ENCODE peak calls at places on chromosomes 2 and 18, in ten cellular contexts. V is HCT116, C is sigmoid colon, S is stomach, D is GM12892, H is breast epithelium, F is GM23338, Z is spleen, T is endothelial cell of umbilical vein, W is prostate gland. Q is an unnamed sample.

GRCh38 chr18:37124511-37124910 is 295.6 kb downstream of the KIAA1328 start:
- DNase-seq in S (no peak), V (no peak), H (no peak), D (no peak), F (no peak), T (no peak), C (no peak), W (no peak), Z (no peak), Q (no peak)

GRCh38 chr2:232327089-232328037 is 51.2 kb upstream of the ALPP start:
- DNase-seq in S (peak; percentile 77), V (peak; percentile 27), F (peak; percentile 85), D (peak; percentile 77), T (peak; percentile 73), Z (peak; percentile 95), W (peak; percentile 53), C (peak; percentile 72), H (no peak), Q (peak; percentile 84)

GRCh38 chr2:86774862-86775261 is 15.9 kb downstream of the CD8A start:
- DNase-seq in Z (no peak), F (no peak), H (no peak), T (no peak), C (no peak), D (no peak), W (no peak), S (no peak), V (no peak), Q (no peak)

GRCh38 chr2:101829429-101829828 is 131.9 kb downstream of the MAP4K4 start:
- DNase-seq in Z (no peak), W (no peak), C (no peak), H (no peak), T (no peak), S (no peak), F (no peak), D (no peak), V (no peak), Q (no peak)

GRCh38 chr2:70941701-70942100 is 6.0 kb downstream of the ATP6V1B1 start:
- DNase-seq in T (no peak), W (no peak), H (no peak), Z (no peak), F (no peak), D (no peak), C (peak; percentile 36), V (no peak), S (no peak), Q (no peak)

GRCh38 chr18:78603584-78603983 is 376.0 kb upstream of the SALL3 start:
- DNase-seq in H (no peak), F (no peak), Z (peak; percentile 42), C (no peak), T (no peak), S (no peak), V (no peak), D (no peak), W (no peak), Q (no peak)

GRCh38 chr2:213995400-213996105 is 415.3 kb upstream of the VWC2L start:
- DNase-seq in F (no peak), C (no peak), W (no peak), V (peak; percentile 63), Z (no peak), D (no peak), T (peak; percentile 82), H (no peak), S (no peak), Q (no peak)

GRCh38 chr2:135151615-135152014 is 99.5 kb downstream of the RAB3GAP1 start:
- DNase-seq in F (no peak), C (no peak), H (no peak), D (no peak), T (no peak), Z (no peak), V (no peak), S (no peak), W (no peak), Q (no peak)

GRCh38 chr2:219207254-219207883 is 787 bp downstream of the ZFAND2B start:
- DNase-seq in S (no peak), W (no peak), C (peak; percentile 66), F (no peak), V (no peak), T (no peak), H (no peak), D (no peak), Z (peak; percentile 77), Q (no peak)

GRCh38 chr2:72961853-72962468 is 44.6 kb downstream of the EMX1 start:
- DNase-seq in F (no peak), W (no peak), T (no peak), V (no peak), D (no peak), S (no peak), Z (no peak), H (no peak), C (no peak), Q (no peak)

GRCh38 chr2:224126001-224126400 is 86.9 kb upstream of the SERPINE2 start:
- DNase-seq in W (no peak), F (peak; percentile 31), C (no peak), T (no peak), S (no peak), V (no peak), D (no peak), Z (no peak), H (no peak), Q (no peak)

GRCh38 chr2:62793213-62793612 is 87.7 kb downstream of the EHBP1 start:
- DNase-seq in F (no peak), C (no peak), V (no peak), W (no peak), D (no peak), S (no peak), Z (no peak), T (no peak), H (no peak), Q (no peak)

GRCh38 chr18:58848685-58849084 is 16.0 kb upstream of the ZNF532 start:
- DNase-seq in W (no peak), T (no peak), F (peak; percentile 68), S (no peak), V (no peak), Z (no peak), H (no peak), C (no peak), D (no peak), Q (no peak)

DNA sequence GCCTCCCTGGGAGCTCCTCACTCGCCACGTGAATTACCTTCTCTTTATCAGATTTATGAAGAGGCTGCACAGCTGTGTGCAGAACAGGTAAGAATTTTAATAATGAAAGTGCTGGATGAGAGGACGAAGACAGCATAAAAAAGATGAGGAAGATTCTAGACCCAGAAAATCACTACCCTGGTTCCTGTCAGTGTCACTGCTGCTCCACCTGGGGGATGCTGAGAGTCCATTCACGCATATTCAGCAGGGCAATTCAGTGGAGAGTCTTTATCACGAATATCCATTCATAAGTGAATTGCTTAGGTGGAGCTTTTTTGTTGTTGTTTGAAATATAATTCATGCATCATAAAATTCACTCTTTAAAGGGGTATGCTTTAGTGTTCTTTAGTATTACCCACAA is 52.0 kb downstream of the MRPL33 start:
- DNase-seq in Z (no peak), C (no peak), V (no peak), D (no peak), S (no peak), W (no peak), T (no peak), F (no peak), H (no peak), Q (no peak)
- TF ChIP-seq POLR2AphosphoS5 in Z (no peak), C (no peak), V (no peak), D (no peak), S (no peak), W (no peak), T (no peak), F (no peak), H (no peak), Q (no peak)

GRCh38 chr2:1708476-1709334 is 35.6 kb downstream of the PXDN start:
- DNase-seq in Z (no peak), T (no peak), C (peak; percentile 67), S (no peak), F (no peak), W (no peak), V (no peak), H (no peak), D (no peak), Q (no peak)
- TF ChIP-seq POLR2AphosphoS5 in Z (no peak), T (no peak), C (no peak), S (no peak), F (no peak), W (no peak), V (no peak), H (no peak), D (no peak), Q (no peak)

GRCh38 chr2:222448806-222449205 is 24.5 kb downstream of the SGPP2 start:
- DNase-seq in F (no peak), D (no peak), S (no peak), W (no peak), T (no peak), H (no peak), C (peak; percentile 81), V (no peak), Z (no peak), Q (no peak)
- TF ChIP-seq POLR2AphosphoS5 in F (no peak), D (no peak), S (peak; percentile 73), W (no peak), T (no peak), H (no peak), C (peak; percentile 84), V (no peak), Z (peak; percentile 78), Q (no peak)

DNA sequence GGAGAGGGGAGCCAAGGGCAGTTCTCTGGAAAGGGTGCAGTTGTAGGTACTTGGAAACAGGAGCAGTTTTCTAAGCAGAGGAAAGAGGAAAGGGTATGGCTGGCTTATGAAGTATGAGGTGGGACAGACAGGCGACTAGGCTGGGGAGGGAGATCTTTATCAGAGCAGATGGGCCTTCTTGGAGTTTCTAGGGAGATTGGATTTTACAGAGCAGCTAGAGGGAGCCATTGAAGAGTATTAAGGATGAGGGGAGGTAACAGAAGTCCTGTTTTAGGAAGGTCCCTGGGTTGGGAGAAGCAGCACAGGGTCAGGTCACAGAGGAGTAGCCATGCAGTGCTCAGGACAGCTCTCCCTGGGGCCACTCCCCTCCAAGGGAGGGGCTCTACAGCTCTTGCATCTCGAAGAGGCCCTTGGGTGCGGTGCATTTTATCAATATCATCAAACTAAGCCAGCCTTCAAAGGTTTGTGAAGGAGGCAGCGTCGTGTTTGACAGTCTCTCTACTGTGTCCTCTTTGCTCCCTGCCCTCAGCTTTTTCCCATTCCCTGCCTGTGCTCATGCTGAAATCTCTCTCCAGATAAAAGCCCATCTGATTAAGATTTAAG is 154.3 kb downstream of the SETBP1 start:
- DNase-seq in D (no peak), Z (no peak), C (no peak), H (no peak), V (no peak), T (no peak), S (no peak), W (no peak), F (peak; percentile 15), Q (no peak)
- TF ChIP-seq POLR2AphosphoS5 in D (no peak), Z (no peak), C (no peak), H (no peak), V (no peak), T (no peak), S (no peak), W (no peak), F (no peak), Q (no peak)